ENCODE peak calls at places on chromosomes 11 and 22, in six cellular contexts. H is adrenal gland; I is EL; E is stimulated activated CD8-positive, alpha-beta memory T cell treated with anti-CD3 and anti-CD28 coated beads, Interleukin-15, amount 100 ng/mL, for 48 hours; A is tibial artery; D is NCI-H1930. B is an unnamed sample.

GRCh38 chr11:128904872-128905344 is 13.8 kb downstream of the KCNJ5 start:
- DNase-seq in I (peak; percentile 8), H (peak; percentile 49), D (peak; percentile 43), A (no peak), E (no peak), B (no peak)

GRCh38 chr22:34886812-34887211 is 179.1 kb upstream of the ISX start:
- DNase-seq in A (no peak), I (no peak), H (no peak), D (no peak), E (no peak), B (no peak)

GRCh38 chr22:46225631-46226030 is 24.5 kb downstream of the CDPF1 start:
- DNase-seq in I (no peak), H (no peak), D (no peak), E (no peak), A (no peak), B (no peak)

GRCh38 chr11:27563201-27563600 is 56.6 kb upstream of the LIN7C start:
- DNase-seq in A (no peak), I (peak; percentile 70), H (no peak), E (no peak), D (no peak), B (no peak)

GRCh38 chr11:26234451-26234850 is 97.5 kb upstream of the ANO3 start:
- DNase-seq in H (no peak), D (no peak), E (no peak), I (peak; percentile 8), A (no peak), B (no peak)

GRCh38 chr11:13669544-13670488 is 1.3 kb downstream of the FAR1 start:
- DNase-seq in E (no peak), D (no peak), A (no peak), H (no peak), I (peak; percentile 17), B (no peak)

GRCh38 chr11:113110046-113110445 is 148.8 kb downstream of the NCAM1 start:
- DNase-seq in H (no peak), I (no peak), E (no peak), D (no peak), A (no peak), B (no peak)

GRCh38 chr11:120054016-120054752 is 83.7 kb downstream of the TRIM29 start:
- DNase-seq in A (no peak), E (no peak), D (no peak), H (no peak), I (no peak), B (no peak)

GRCh38 chr11:35145249-35145648 is 6.3 kb downstream of the CD44 start:
- DNase-seq in D (no peak), I (no peak), H (no peak), E (peak; percentile 68), A (no peak), B (no peak)

GRCh38 chr22:48653306-48653705 is 1174.4 kb downstream of the BRD1 start:
- DNase-seq in D (no peak), E (no peak), I (no peak), H (no peak), A (no peak), B (no peak)

GRCh38 chr11:73729594-73730206 is 31.2 kb downstream of the RAB6A start:
- DNase-seq in I (peak; percentile 12), E (no peak), H (no peak), D (no peak), A (no peak), B (peak; percentile 43)

GRCh38 chr11:8060801-8061554 is 20.0 kb upstream of the TUB start:
- DNase-seq in D (no peak), I (peak; percentile 46), A (no peak), E (no peak), H (no peak), B (no peak)

GRCh38 chr11:110525883-110526282 is 96.1 kb downstream of the FDX1 start:
- DNase-seq in D (no peak), I (peak; percentile 89), A (no peak), E (no peak), H (peak; percentile 31), B (no peak)

GRCh38 chr11:121961228-121961860 is 154.7 kb downstream of the BLID start:
- DNase-seq in A (no peak), I (no peak), D (no peak), H (no peak), E (no peak), B (no peak)

GRCh38 chr11:76587810-76588454 is 82.6 kb downstream of the LRRC32 start:
- DNase-seq in E (no peak), H (no peak), I (no peak), D (no peak), A (no peak), B (no peak)

GRCh38 chr22:38413085-38414008 is 41.7 kb downstream of the KCNJ4 start:
- DNase-seq in E (no peak), A (peak; percentile 65), H (peak; percentile 5), I (no peak), D (no peak), B (no peak)

GRCh38 chr11:132779487-132779886 is 752.8 kb downstream of the OPCML start:
- DNase-seq in D (no peak), H (no peak), A (no peak), E (no peak), I (peak; percentile 21), B (no peak)